ENCODE peak calls at places on chromosome 12, in seven cellular contexts. One of them, this sample, is unnamed.

GRCh38 chr12:121475279-121475678 is 75.4 kb downstream of the RNF34 start:
- DNase-seq in HCT116: no peak
- DNase-seq in IMR-90: no peak
- DNase-seq in kidney epithelial cell: no peak
- DNase-seq in WTC11: no peak
- DNase-seq in AG09319: no peak
- DNase-seq in uterus: no peak
- DNase-seq in this sample: no peak

GRCh38 chr12:62736596-62736995 is 198.4 kb downstream of the PPM1H start:
- DNase-seq in HCT116: no peak
- DNase-seq in IMR-90: no peak
- DNase-seq in kidney epithelial cell: no peak
- DNase-seq in WTC11: no peak
- DNase-seq in AG09319: no peak
- DNase-seq in uterus: no peak
- DNase-seq in this sample: no peak

GRCh38 chr12:49824416-49824815 is 3.8 kb downstream of the NCKAP5L start:
- DNase-seq in HCT116: no peak
- DNase-seq in IMR-90: no peak
- DNase-seq in kidney epithelial cell: no peak
- DNase-seq in WTC11: no peak
- DNase-seq in AG09319: no peak
- DNase-seq in uterus: no peak
- DNase-seq in this sample: no peak

GRCh38 chr12:13084898-13085640 is 18.4 kb downstream of the GSG1 start:
- DNase-seq in HCT116: no peak
- DNase-seq in IMR-90: no peak
- DNase-seq in kidney epithelial cell: no peak
- DNase-seq in WTC11: no peak
- DNase-seq in AG09319: no peak
- DNase-seq in uterus: no peak
- DNase-seq in this sample: no peak

GRCh38 chr12:130968611-130969010 is 14.9 kb downstream of the ADGRD1 start:
- DNase-seq in HCT116: no peak
- DNase-seq in IMR-90: no peak
- DNase-seq in kidney epithelial cell: no peak
- DNase-seq in WTC11: no peak
- DNase-seq in AG09319: no peak
- DNase-seq in uterus: no peak
- DNase-seq in this sample: no peak

GRCh38 chr12:108562348-108563134 is at the start of gene ISCU:
- DNase-seq in HCT116: peak; percentile 95
- DNase-seq in IMR-90: peak; percentile 95
- DNase-seq in kidney epithelial cell: peak; percentile 79
- DNase-seq in WTC11: peak; percentile 98
- DNase-seq in AG09319: peak; percentile 93
- DNase-seq in uterus: peak; percentile 96
- DNase-seq in this sample: peak; percentile 94

GRCh38 chr12:26948309-26948708 is 10.0 kb downstream of the FGFR1OP2 start:
- DNase-seq in HCT116: no peak
- DNase-seq in IMR-90: no peak
- DNase-seq in kidney epithelial cell: no peak
- DNase-seq in WTC11: no peak
- DNase-seq in AG09319: no peak
- DNase-seq in uterus: no peak
- DNase-seq in this sample: no peak

GRCh38 chr12:1531160-1531653 is 63.2 kb downstream of the FBXL14 start:
- DNase-seq in HCT116: no peak
- DNase-seq in IMR-90: no peak
- DNase-seq in kidney epithelial cell: no peak
- DNase-seq in WTC11: no peak
- DNase-seq in AG09319: no peak
- DNase-seq in uterus: no peak
- DNase-seq in this sample: peak; percentile 59

GRCh38 chr12:95004610-95005009 is 1.1 kb upstream of the NDUFA12 start:
- DNase-seq in HCT116: no peak
- DNase-seq in IMR-90: peak; percentile 24
- DNase-seq in kidney epithelial cell: no peak
- DNase-seq in WTC11: no peak
- DNase-seq in AG09319: no peak
- DNase-seq in uterus: no peak
- DNase-seq in this sample: no peak

DNA sequence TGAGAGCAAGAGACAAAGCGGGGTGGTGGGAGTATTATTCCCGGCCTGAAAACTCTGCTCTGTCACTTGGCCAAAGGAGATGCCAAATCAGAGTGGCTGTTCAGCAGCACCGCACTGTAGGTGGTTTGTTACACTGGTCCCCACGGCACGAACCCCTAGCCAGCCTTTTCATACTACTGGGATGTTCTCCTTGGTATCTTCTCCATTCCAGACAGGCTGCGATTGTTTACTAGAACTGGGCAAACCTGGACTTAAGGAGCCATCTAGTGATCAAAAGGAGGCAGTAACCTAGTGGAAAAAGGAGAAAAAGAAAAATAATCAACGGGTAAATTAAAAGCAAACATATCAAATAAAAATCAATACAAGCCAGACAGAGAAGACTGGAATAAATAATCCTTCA is 58.9 kb upstream of the TMTC2 start:
- DNase-seq in HCT116: peak; percentile 26
- DNase-seq in IMR-90: peak; percentile 38
- DNase-seq in kidney epithelial cell: no peak
- DNase-seq in WTC11: no peak
- DNase-seq in AG09319: no peak
- DNase-seq in uterus: no peak
- DNase-seq in this sample: peak; percentile 29
- TF ChIP-seq CTCF in HCT116: peak; percentile 56
- TF ChIP-seq CTCF in IMR-90: peak; percentile 49
- TF ChIP-seq CTCF in kidney epithelial cell: peak; percentile 57
- TF ChIP-seq CTCF in WTC11: peak; percentile 17
- TF ChIP-seq CTCF in AG09319: peak; percentile 63
- TF ChIP-seq CTCF in uterus: no peak
- TF ChIP-seq CTCF in this sample: peak; percentile 40

DNA sequence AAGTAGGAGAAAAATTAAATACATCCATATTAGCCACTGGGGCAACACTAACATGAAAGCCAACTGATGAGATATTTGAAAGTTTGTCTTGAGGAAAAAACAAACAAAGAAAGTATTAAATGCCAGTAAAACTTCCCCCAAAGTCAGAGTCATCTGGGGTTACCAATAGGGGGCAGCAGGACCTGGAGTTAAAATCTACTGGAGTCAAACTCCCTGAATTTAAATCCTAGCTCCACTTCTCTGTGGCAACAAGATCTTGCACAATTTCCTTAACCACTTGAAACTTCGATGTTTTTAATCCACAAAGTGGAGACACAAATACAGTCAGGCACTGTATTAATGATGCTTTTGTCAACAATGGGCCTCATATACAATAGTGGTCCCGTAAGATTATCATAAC is 14.4 kb downstream of the PLEKHG7 start:
- DNase-seq in HCT116: peak; percentile 13
- DNase-seq in IMR-90: peak; percentile 38
- DNase-seq in kidney epithelial cell: no peak
- DNase-seq in WTC11: peak; percentile 17
- DNase-seq in AG09319: peak; percentile 7
- DNase-seq in uterus: no peak
- DNase-seq in this sample: no peak
- TF ChIP-seq CTCF in HCT116: peak; percentile 60
- TF ChIP-seq CTCF in IMR-90: peak; percentile 51
- TF ChIP-seq CTCF in kidney epithelial cell: peak; percentile 20
- TF ChIP-seq CTCF in WTC11: no peak
- TF ChIP-seq CTCF in AG09319: peak; percentile 43
- TF ChIP-seq CTCF in uterus: no peak
- TF ChIP-seq CTCF in this sample: no peak

DNA sequence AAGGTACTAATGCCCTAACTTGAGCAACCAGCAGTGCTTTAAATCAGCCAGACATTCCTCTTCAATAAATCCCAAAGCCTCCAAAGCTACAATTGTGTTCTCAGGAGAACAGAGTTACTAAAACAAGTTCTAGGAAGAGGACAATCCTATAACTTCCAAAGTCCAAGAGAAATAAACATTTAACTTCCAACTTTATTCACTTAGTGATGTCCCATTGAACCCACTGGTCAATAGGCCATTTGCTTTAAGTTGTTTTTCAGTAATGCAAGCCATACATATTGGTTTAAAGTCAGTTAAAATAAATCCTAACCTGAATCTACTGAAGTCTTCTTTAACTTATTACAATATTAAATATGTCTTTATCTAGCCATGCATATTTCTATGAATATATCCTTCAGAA is 165.4 kb downstream of the PAWR start:
- DNase-seq in HCT116: no peak
- DNase-seq in IMR-90: no peak
- DNase-seq in kidney epithelial cell: no peak
- DNase-seq in WTC11: no peak
- DNase-seq in AG09319: no peak
- DNase-seq in uterus: no peak
- DNase-seq in this sample: no peak
- TF ChIP-seq CTCF in HCT116: no peak
- TF ChIP-seq CTCF in IMR-90: no peak
- TF ChIP-seq CTCF in kidney epithelial cell: no peak
- TF ChIP-seq CTCF in WTC11: no peak
- TF ChIP-seq CTCF in AG09319: no peak
- TF ChIP-seq CTCF in uterus: no peak
- TF ChIP-seq CTCF in this sample: no peak

DNA sequence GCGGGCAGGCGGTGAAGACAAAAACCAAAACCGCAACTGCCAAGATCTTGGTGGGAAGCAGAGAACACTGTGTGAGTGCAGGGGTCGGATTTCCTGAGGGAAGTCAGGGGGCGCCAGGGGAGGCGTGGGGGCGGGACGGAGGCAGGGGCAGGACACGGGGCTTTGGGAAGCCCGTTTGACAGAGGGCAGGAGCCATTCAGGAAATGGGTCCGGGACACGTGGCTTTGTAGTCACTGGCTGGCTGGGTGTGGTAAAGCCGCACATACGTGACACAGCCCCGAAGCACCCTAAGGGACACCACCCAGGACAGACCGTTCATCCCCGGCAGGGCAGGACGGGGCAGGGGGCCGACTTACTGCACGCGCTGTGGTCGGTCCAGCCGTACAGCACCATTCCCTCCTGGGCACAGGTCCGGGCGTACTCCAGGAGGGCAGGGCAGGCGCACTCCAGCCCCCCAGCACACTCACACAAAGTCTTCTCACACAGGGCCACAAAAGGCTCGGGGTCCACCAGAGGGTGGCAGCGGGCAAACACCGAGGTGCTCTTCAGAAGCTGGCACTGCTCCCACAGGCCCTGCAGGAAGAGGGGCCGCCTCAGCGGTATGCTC is 49.4 kb downstream of the VWF start:
- DNase-seq in HCT116: no peak
- DNase-seq in IMR-90: no peak
- DNase-seq in kidney epithelial cell: no peak
- DNase-seq in WTC11: no peak
- DNase-seq in AG09319: no peak
- DNase-seq in uterus: no peak
- DNase-seq in this sample: no peak
- TF ChIP-seq CTCF in HCT116: no peak
- TF ChIP-seq CTCF in IMR-90: no peak
- TF ChIP-seq CTCF in kidney epithelial cell: peak; percentile 2
- TF ChIP-seq CTCF in WTC11: no peak
- TF ChIP-seq CTCF in AG09319: no peak
- TF ChIP-seq CTCF in uterus: no peak
- TF ChIP-seq CTCF in this sample: no peak

GRCh38 chr12:3533703-3534386 is 42.8 kb downstream of the PRMT8 start:
- DNase-seq in HCT116: no peak
- DNase-seq in IMR-90: no peak
- DNase-seq in kidney epithelial cell: no peak
- DNase-seq in WTC11: no peak
- DNase-seq in AG09319: no peak
- DNase-seq in uterus: no peak
- DNase-seq in this sample: no peak
- TF ChIP-seq CTCF in HCT116: no peak
- TF ChIP-seq CTCF in IMR-90: no peak
- TF ChIP-seq CTCF in kidney epithelial cell: no peak
- TF ChIP-seq CTCF in WTC11: no peak
- TF ChIP-seq CTCF in AG09319: no peak
- TF ChIP-seq CTCF in uterus: no peak
- TF ChIP-seq CTCF in this sample: no peak

GRCh38 chr12:30805959-30806358 is 51.2 kb upstream of the CAPRIN2 start:
- DNase-seq in HCT116: no peak
- DNase-seq in IMR-90: no peak
- DNase-seq in kidney epithelial cell: no peak
- DNase-seq in WTC11: no peak
- DNase-seq in AG09319: no peak
- DNase-seq in uterus: no peak
- DNase-seq in this sample: no peak

GRCh38 chr12:30810918-30811317 is 56.2 kb upstream of the CAPRIN2 start:
- DNase-seq in HCT116: no peak
- DNase-seq in IMR-90: no peak
- DNase-seq in kidney epithelial cell: no peak
- DNase-seq in WTC11: no peak
- DNase-seq in AG09319: no peak
- DNase-seq in uterus: no peak
- DNase-seq in this sample: no peak

GRCh38 chr12:30811966-30812365 is 57.2 kb upstream of the CAPRIN2 start:
- DNase-seq in HCT116: no peak
- DNase-seq in IMR-90: no peak
- DNase-seq in kidney epithelial cell: no peak
- DNase-seq in WTC11: no peak
- DNase-seq in AG09319: no peak
- DNase-seq in uterus: no peak
- DNase-seq in this sample: no peak

GRCh38 chr12:30806989-30807694 is 52.4 kb upstream of the CAPRIN2 start:
- DNase-seq in HCT116: peak; percentile 51
- DNase-seq in IMR-90: peak; percentile 76
- DNase-seq in kidney epithelial cell: no peak
- DNase-seq in WTC11: peak; percentile 37
- DNase-seq in AG09319: no peak
- DNase-seq in uterus: peak; percentile 33
- DNase-seq in this sample: peak; percentile 53

GRCh38 chr12:30807695-30808034 is 52.9 kb upstream of the CAPRIN2 start:
- DNase-seq in HCT116: no peak
- DNase-seq in IMR-90: no peak
- DNase-seq in kidney epithelial cell: no peak
- DNase-seq in WTC11: no peak
- DNase-seq in AG09319: no peak
- DNase-seq in uterus: no peak
- DNase-seq in this sample: no peak
- TF ChIP-seq CTCF in HCT116: no peak
- TF ChIP-seq CTCF in IMR-90: no peak
- TF ChIP-seq CTCF in kidney epithelial cell: no peak
- TF ChIP-seq CTCF in WTC11: no peak
- TF ChIP-seq CTCF in AG09319: no peak
- TF ChIP-seq CTCF in uterus: no peak
- TF ChIP-seq CTCF in this sample: no peak